ENCODE peak calls at places on chromosomes 6 and 20, in eight cellular contexts. One of them, this sample, is unnamed. For H3K27me3, the result is how much of the 10 kb centered on the place peaks cover.

GRCh38 chr20:63941282-63942060 is 14.7 kb downstream of the UCKL1 start:
- DNase-seq in adrenal gland: no peak
- DNase-seq in Panc1: no peak
- DNase-seq in uterus: no peak
- DNase-seq in breast epithelium: no peak
- DNase-seq in PC-9: no peak
- DNase-seq in thoracic aorta: no peak
- DNase-seq in Caco-2: no peak
- DNase-seq in this sample: no peak

GRCh38 chr6:21597706-21598273 is 4.2 kb downstream of the SOX4 start:
- DNase-seq in adrenal gland: no peak
- DNase-seq in Panc1: no peak
- DNase-seq in uterus: no peak
- DNase-seq in breast epithelium: no peak
- DNase-seq in PC-9: no peak
- DNase-seq in thoracic aorta: no peak
- DNase-seq in Caco-2: no peak
- DNase-seq in this sample: no peak

GRCh38 chr6:31125162-31125561 is 4.9 kb upstream of the CDSN start:
- DNase-seq in adrenal gland: no peak
- DNase-seq in Panc1: no peak
- DNase-seq in uterus: peak
- DNase-seq in breast epithelium: peak
- DNase-seq in PC-9: peak
- DNase-seq in thoracic aorta: no peak
- DNase-seq in Caco-2: no peak
- DNase-seq in this sample: no peak

GRCh38 chr20:6829510-6830116 is 62.1 kb downstream of the BMP2 start:
- DNase-seq in adrenal gland: no peak
- DNase-seq in Panc1: no peak
- DNase-seq in uterus: no peak
- DNase-seq in breast epithelium: no peak
- DNase-seq in PC-9: no peak
- DNase-seq in thoracic aorta: no peak
- DNase-seq in Caco-2: peak
- DNase-seq in this sample: no peak

GRCh38 chr20:50758992-50759391 is 27.6 kb downstream of the PARD6B start:
- DNase-seq in adrenal gland: no peak
- DNase-seq in Panc1: no peak
- DNase-seq in uterus: no peak
- DNase-seq in breast epithelium: no peak
- DNase-seq in PC-9: no peak
- DNase-seq in thoracic aorta: no peak
- DNase-seq in Caco-2: no peak
- DNase-seq in this sample: no peak

GRCh38 chr6:82030761-82031160 is 216.8 kb downstream of the IBTK start:
- DNase-seq in adrenal gland: no peak
- DNase-seq in Panc1: no peak
- DNase-seq in uterus: no peak
- DNase-seq in breast epithelium: no peak
- DNase-seq in PC-9: no peak
- DNase-seq in thoracic aorta: no peak
- DNase-seq in Caco-2: no peak
- DNase-seq in this sample: no peak

GRCh38 chr6:140062042-140063041 is 687.9 kb upstream of the CITED2 start:
- DNase-seq in adrenal gland: peak
- DNase-seq in Panc1: no peak
- DNase-seq in uterus: peak
- DNase-seq in breast epithelium: peak
- DNase-seq in PC-9: peak
- DNase-seq in thoracic aorta: peak
- DNase-seq in Caco-2: no peak
- DNase-seq in this sample: peak

GRCh38 chr6:26318459-26319404 is 46.3 kb upstream of the BTN3A2 start:
- DNase-seq in adrenal gland: no peak
- DNase-seq in Panc1: no peak
- DNase-seq in uterus: no peak
- DNase-seq in breast epithelium: no peak
- DNase-seq in PC-9: no peak
- DNase-seq in thoracic aorta: no peak
- DNase-seq in Caco-2: no peak
- DNase-seq in this sample: no peak

GRCh38 chr20:219290-220115 is 7.6 kb upstream of the DEFB129 start:
- DNase-seq in adrenal gland: peak
- DNase-seq in Panc1: peak
- DNase-seq in uterus: no peak
- DNase-seq in breast epithelium: no peak
- DNase-seq in PC-9: no peak
- DNase-seq in thoracic aorta: no peak
- DNase-seq in Caco-2: peak
- DNase-seq in this sample: no peak

GRCh38 chr6:107116328-107116892 is 1.1 kb upstream of the BEND3 start:
- DNase-seq in adrenal gland: peak
- DNase-seq in Panc1: no peak
- DNase-seq in uterus: no peak
- DNase-seq in breast epithelium: no peak
- DNase-seq in PC-9: no peak
- DNase-seq in thoracic aorta: no peak
- DNase-seq in Caco-2: peak
- DNase-seq in this sample: no peak

GRCh38 chr6:52503853-52504777 is 72.7 kb downstream of the TRAM2 start:
- DNase-seq in adrenal gland: peak
- DNase-seq in Panc1: peak
- DNase-seq in uterus: peak
- DNase-seq in breast epithelium: peak
- DNase-seq in PC-9: peak
- DNase-seq in thoracic aorta: peak
- DNase-seq in Caco-2: no peak
- DNase-seq in this sample: peak

GRCh38 chr20:62344782-62345181 is 22.3 kb downstream of the LAMA5 start:
- DNase-seq in adrenal gland: no peak
- DNase-seq in Panc1: no peak
- DNase-seq in uterus: no peak
- DNase-seq in breast epithelium: no peak
- DNase-seq in PC-9: no peak
- DNase-seq in thoracic aorta: no peak
- DNase-seq in Caco-2: no peak
- DNase-seq in this sample: no peak

GRCh38 chr6:49570474-49571079 is 20.1 kb downstream of the C6orf141 start:
- DNase-seq in adrenal gland: no peak
- DNase-seq in Panc1: no peak
- DNase-seq in uterus: no peak
- DNase-seq in breast epithelium: no peak
- DNase-seq in PC-9: no peak
- DNase-seq in thoracic aorta: no peak
- DNase-seq in Caco-2: no peak
- DNase-seq in this sample: no peak

GRCh38 chr20:35539756-35540212 is 2.1 kb upstream of the ERGIC3 start:
- DNase-seq in adrenal gland: peak
- DNase-seq in Panc1: no peak
- DNase-seq in uterus: no peak
- DNase-seq in breast epithelium: no peak
- DNase-seq in PC-9: no peak
- DNase-seq in thoracic aorta: no peak
- DNase-seq in Caco-2: peak
- DNase-seq in this sample: no peak

GRCh38 chr6:136737343-136738177 is 54.7 kb downstream of the MAP3K5 start:
- DNase-seq in adrenal gland: peak
- DNase-seq in Panc1: no peak
- DNase-seq in uterus: peak
- DNase-seq in breast epithelium: no peak
- DNase-seq in PC-9: no peak
- DNase-seq in thoracic aorta: no peak
- DNase-seq in Caco-2: no peak
- DNase-seq in this sample: no peak

GRCh38 chr20:35947489-35947888 is 6.8 kb downstream of the SCAND1 start:
- DNase-seq in adrenal gland: no peak
- DNase-seq in Panc1: no peak
- DNase-seq in uterus: no peak
- DNase-seq in breast epithelium: no peak
- DNase-seq in PC-9: peak
- DNase-seq in thoracic aorta: no peak
- DNase-seq in Caco-2: peak
- DNase-seq in this sample: no peak

GRCh38 chr20:51661609-51662178 is 106.5 kb downstream of the ATP9A start:
- DNase-seq in adrenal gland: no peak
- DNase-seq in Panc1: no peak
- DNase-seq in uterus: no peak
- DNase-seq in breast epithelium: no peak
- DNase-seq in PC-9: peak
- DNase-seq in thoracic aorta: no peak
- DNase-seq in Caco-2: peak
- DNase-seq in this sample: peak

GRCh38 chr6:30060634-30060981 is 457 bp upstream of the POLR1H start:
- DNase-seq in adrenal gland: peak
- DNase-seq in Panc1: no peak
- DNase-seq in uterus: no peak
- DNase-seq in breast epithelium: no peak
- DNase-seq in PC-9: no peak
- DNase-seq in thoracic aorta: no peak
- DNase-seq in Caco-2: peak
- DNase-seq in this sample: no peak

GRCh38 chr6:116666869-116667268 is 1.7 kb downstream of the ZUP1 start:
- DNase-seq in adrenal gland: no peak
- DNase-seq in Panc1: no peak
- DNase-seq in uterus: no peak
- DNase-seq in breast epithelium: no peak
- DNase-seq in PC-9: no peak
- DNase-seq in thoracic aorta: no peak
- DNase-seq in Caco-2: no peak
- DNase-seq in this sample: no peak
- H3K4me3 ChIP-seq in adrenal gland: no peak
- H3K4me3 ChIP-seq in Panc1: peak
- H3K4me3 ChIP-seq in uterus: no peak
- H3K4me3 ChIP-seq in breast epithelium: no peak
- H3K4me3 ChIP-seq in PC-9: peak
- H3K4me3 ChIP-seq in thoracic aorta: no peak
- H3K4me3 ChIP-seq in Caco-2: no peak
- H3K4me3 ChIP-seq in this sample: no peak

DNA sequence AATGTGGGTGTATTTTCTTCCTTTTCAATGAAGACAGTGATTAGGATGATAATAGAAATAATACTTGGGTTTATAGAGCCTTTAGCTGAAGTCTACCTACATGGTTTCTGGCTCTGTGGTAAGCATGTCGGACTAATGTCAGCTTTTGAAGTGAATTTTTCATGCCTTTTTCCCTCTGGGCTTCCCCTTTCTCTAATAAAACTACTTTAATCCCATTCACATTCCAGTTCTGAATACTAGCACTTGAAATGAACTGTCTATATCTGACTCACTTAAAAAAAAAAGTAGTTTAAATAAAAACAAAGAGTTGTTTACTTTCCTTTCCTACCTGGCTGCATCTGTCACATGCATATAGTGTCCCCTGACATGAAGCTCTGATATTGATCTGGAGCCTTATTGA is 545.9 kb upstream of the FLRT3 start:
- DNase-seq in adrenal gland: no peak
- DNase-seq in Panc1: no peak
- DNase-seq in uterus: no peak
- DNase-seq in breast epithelium: no peak
- DNase-seq in PC-9: no peak
- DNase-seq in thoracic aorta: no peak
- DNase-seq in Caco-2: no peak
- DNase-seq in this sample: no peak
- H3K27me3 ChIP-seq in adrenal gland: under half
- H3K27me3 ChIP-seq in Panc1: under half
- H3K27me3 ChIP-seq in uterus: under half
- H3K27me3 ChIP-seq in breast epithelium: under half
- H3K27me3 ChIP-seq in PC-9: under half
- H3K27me3 ChIP-seq in thoracic aorta: under half
- H3K27me3 ChIP-seq in Caco-2: under half
- H3K27me3 ChIP-seq in this sample: under half

GRCh38 chr6:164926686-164927085 is 382.7 kb downstream of the C6orf118 start:
- DNase-seq in adrenal gland: no peak
- DNase-seq in Panc1: no peak
- DNase-seq in uterus: no peak
- DNase-seq in breast epithelium: no peak
- DNase-seq in PC-9: no peak
- DNase-seq in thoracic aorta: no peak
- DNase-seq in Caco-2: no peak
- DNase-seq in this sample: no peak
- TF ChIP-seq CTCF in adrenal gland: no peak
- TF ChIP-seq CTCF in Panc1: no peak
- TF ChIP-seq CTCF in uterus: no peak
- TF ChIP-seq CTCF in breast epithelium: no peak
- TF ChIP-seq CTCF in PC-9: no peak
- TF ChIP-seq CTCF in thoracic aorta: no peak
- TF ChIP-seq CTCF in Caco-2: no peak
- TF ChIP-seq CTCF in this sample: no peak

GRCh38 chr6:153588328-153588727 is 450.7 kb upstream of the OPRM1 start:
- DNase-seq in adrenal gland: no peak
- DNase-seq in Panc1: no peak
- DNase-seq in uterus: no peak
- DNase-seq in breast epithelium: no peak
- DNase-seq in PC-9: no peak
- DNase-seq in thoracic aorta: no peak
- DNase-seq in Caco-2: no peak
- DNase-seq in this sample: no peak
- H3K4me3 ChIP-seq in adrenal gland: no peak
- H3K4me3 ChIP-seq in Panc1: no peak
- H3K4me3 ChIP-seq in uterus: no peak
- H3K4me3 ChIP-seq in breast epithelium: no peak
- H3K4me3 ChIP-seq in PC-9: no peak
- H3K4me3 ChIP-seq in thoracic aorta: no peak
- H3K4me3 ChIP-seq in Caco-2: no peak
- H3K4me3 ChIP-seq in this sample: no peak

DNA sequence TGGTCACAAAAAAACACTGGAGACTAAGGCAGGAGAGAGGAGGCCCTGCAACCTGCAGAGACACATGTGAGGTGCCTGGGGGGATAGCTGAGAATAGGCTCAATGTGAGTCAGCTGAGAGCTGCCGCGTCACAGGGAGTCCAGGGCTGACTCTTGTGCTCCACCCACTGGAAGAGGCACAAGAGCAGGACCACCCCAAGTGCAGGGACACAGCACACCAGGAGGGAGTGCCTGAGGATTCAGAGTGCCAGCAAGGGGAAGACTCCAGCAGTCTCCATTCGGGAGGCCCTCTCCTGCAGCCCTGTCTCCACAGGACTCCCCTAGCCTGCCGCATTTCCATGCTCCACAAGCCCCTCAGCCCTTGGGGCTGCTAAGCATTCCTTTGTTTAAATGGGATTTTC is 105.5 kb downstream of the HUS1B start:
- DNase-seq in adrenal gland: no peak
- DNase-seq in Panc1: no peak
- DNase-seq in uterus: no peak
- DNase-seq in breast epithelium: no peak
- DNase-seq in PC-9: no peak
- DNase-seq in thoracic aorta: no peak
- DNase-seq in Caco-2: peak
- DNase-seq in this sample: no peak
- H3K27me3 ChIP-seq in adrenal gland: under half
- H3K27me3 ChIP-seq in Panc1: under half
- H3K27me3 ChIP-seq in uterus: under half
- H3K27me3 ChIP-seq in breast epithelium: under half
- H3K27me3 ChIP-seq in PC-9: under half
- H3K27me3 ChIP-seq in thoracic aorta: under half
- H3K27me3 ChIP-seq in Caco-2: under half
- H3K27me3 ChIP-seq in this sample: under half

This sample was measured in kidney epithelial cell.